ENCODE peak calls at places on chromosome 16, in five cellular contexts. Z is kidney, I is HCT116, D is upper lobe of right lung, F is thoracic aorta. Y is an unnamed sample.

GRCh38 chr16:14497245-14498082 is 132.6 kb downstream of the PARN start:
- DNase-seq in Z (no peak), D (no peak), F (no peak), I (no peak), Y (peak)

GRCh38 chr16:21590791-21591190 is 8.6 kb upstream of the METTL9 start:
- DNase-seq in D (no peak), Z (no peak), I (no peak), F (no peak), Y (no peak)

GRCh38 chr16:14564881-14565687 is 65.0 kb downstream of the PARN start:
- DNase-seq in I (no peak), D (no peak), F (no peak), Z (no peak), Y (no peak)

GRCh38 chr16:88531931-88532433 is 38.2 kb upstream of the ZC3H18 start:
- DNase-seq in I (no peak), D (no peak), Z (no peak), F (no peak), Y (no peak)

GRCh38 chr16:85173981-85174751 is 61.9 kb upstream of the CIBAR2 start:
- DNase-seq in F (no peak), D (no peak), I (peak), Z (peak), Y (no peak)

GRCh38 chr16:9817586-9817985 is 364.6 kb downstream of the GRIN2A start:
- DNase-seq in Z (no peak), D (no peak), F (no peak), I (no peak), Y (no peak)

GRCh38 chr16:48596326-48596725 is 13.7 kb downstream of the N4BP1 start:
- DNase-seq in I (no peak), Z (no peak), D (no peak), F (no peak), Y (peak)

GRCh38 chr16:62041401-62041800 is 5.2 kb upstream of the CDH8 start:
- DNase-seq in D (no peak), F (no peak), I (no peak), Z (no peak), Y (peak)

GRCh38 chr16:49049191-49049590 is 232.4 kb downstream of the CBLN1 start:
- DNase-seq in Z (no peak), D (no peak), I (no peak), F (no peak), Y (no peak)

GRCh38 chr16:49562228-49562627 is 188.6 kb downstream of the C16orf78 start:
- DNase-seq in D (no peak), I (no peak), F (no peak), Z (no peak), Y (no peak)

GRCh38 chr16:75042423-75043174 is 43.8 kb downstream of the ZNRF1 start:
- DNase-seq in Z (no peak), D (no peak), I (no peak), F (no peak), Y (no peak)

GRCh38 chr16:82345318-82345717 is 175.3 kb upstream of the MPHOSPH6 start:
- DNase-seq in F (no peak), D (no peak), Z (no peak), I (no peak), Y (no peak)

GRCh38 chr16:11393861-11394592 is 48.8 kb downstream of the RMI2 start:
- DNase-seq in D (peak), Z (peak), F (no peak), I (no peak), Y (no peak)

GRCh38 chr16:69772560-69773254 is 10.6 kb downstream of the WWP2 start:
- DNase-seq in D (no peak), Z (no peak), I (no peak), F (no peak), Y (peak)

GRCh38 chr16:81315271-81316175 is 761 bp downstream of the GAN start:
- DNase-seq in I (no peak), Z (peak), F (peak), D (peak), Y (peak)

GRCh38 chr16:31477220-31478216 is 5.4 kb upstream of the SLC5A2 start:
- DNase-seq in D (peak), I (no peak), Z (peak), F (no peak), Y (no peak)

GRCh38 chr16:22171953-22172352 is 9.6 kb downstream of the SDR42E2 start:
- DNase-seq in Z (no peak), F (no peak), D (no peak), I (no peak), Y (no peak)

GRCh38 chr16:67431077-67431804 is at the start of gene HSD11B2:
- DNase-seq in D (peak), I (peak), F (no peak), Z (peak), Y (no peak)

GRCh38 chr16:49500211-49500610 is 126.6 kb downstream of the C16orf78 start:
- DNase-seq in Z (no peak), F (no peak), D (no peak), I (no peak), Y (no peak)

GRCh38 chr16:5065813-5066212 is at the start of gene C16orf89:
- DNase-seq in Z (no peak), I (no peak), F (no peak), D (peak), Y (no peak)

GRCh38 chr16:14196539-14196938 is 125.4 kb downstream of the MRTFB start:
- DNase-seq in I (no peak), F (no peak), Z (no peak), D (no peak), Y (peak)

GRCh38 chr16:85652431-85653221 is 36.1 kb downstream of the GINS2 start:
- DNase-seq in F (no peak), I (no peak), D (peak), Z (peak), Y (no peak)

GRCh38 chr16:84497836-84498610 is 6.4 kb downstream of the MEAK7 start:
- DNase-seq in Z (no peak), I (no peak), D (peak), F (no peak), Y (no peak)

GRCh38 chr16:75280331-75280804 is 28.9 kb upstream of the BCAR1 start:
- DNase-seq in I (no peak), Z (no peak), D (no peak), F (no peak), Y (no peak)

GRCh38 chr16:71426069-71426879 is 15.6 kb downstream of the TLE7 start:
- DNase-seq in F (no peak), I (peak), D (peak), Z (no peak), Y (peak)

GRCh38 chr16:30903596-30903995 is 7.2 kb downstream of the CTF1 start:
- DNase-seq in F (no peak), I (no peak), Z (no peak), D (no peak), Y (no peak)

GRCh38 chr16:82044585-82044911 is 9.5 kb downstream of the HSD17B2 start:
- DNase-seq in F (no peak), Z (no peak), D (no peak), I (no peak), Y (no peak)

GRCh38 chr16:75801307-75801706 is 75.0 kb upstream of the CPHXL start:
- DNase-seq in I (no peak), Z (no peak), F (no peak), D (no peak), Y (no peak)

GRCh38 chr16:85430523-85431381 is 182.4 kb upstream of the GSE1 start:
- DNase-seq in I (no peak), F (no peak), D (peak), Z (peak), Y (no peak)

GRCh38 chr16:12262454-12263180 is 286.1 kb downstream of the SNX29 start:
- DNase-seq in F (no peak), D (no peak), Z (no peak), I (no peak), Y (no peak)

GRCh38 chr16:51146256-51146924 is 4.7 kb downstream of the SALL1 start:
- DNase-seq in F (no peak), I (no peak), Z (no peak), D (no peak), Y (no peak)

GRCh38 chr16:12097523-12098428 is 121.2 kb downstream of the SNX29 start:
- DNase-seq in F (no peak), D (peak), Z (peak), I (no peak), Y (no peak)

GRCh38 chr16:86758932-86759331 is 180.6 kb downstream of the FOXL1 start:
- DNase-seq in D (no peak), Z (no peak), I (no peak), F (no peak), Y (no peak)

GRCh38 chr16:86753399-86753798 is 175.1 kb downstream of the FOXL1 start:
- DNase-seq in I (no peak), Z (no peak), D (no peak), F (no peak), Y (no peak)

GRCh38 chr16:86755571-86756006 is 177.2 kb downstream of the FOXL1 start:
- DNase-seq in F (no peak), Z (no peak), I (no peak), D (no peak), Y (no peak)

GRCh38 chr16:86757704-86758040 is 179.3 kb downstream of the FOXL1 start:
- DNase-seq in F (no peak), Z (no peak), I (no peak), D (no peak), Y (no peak)

DNA sequence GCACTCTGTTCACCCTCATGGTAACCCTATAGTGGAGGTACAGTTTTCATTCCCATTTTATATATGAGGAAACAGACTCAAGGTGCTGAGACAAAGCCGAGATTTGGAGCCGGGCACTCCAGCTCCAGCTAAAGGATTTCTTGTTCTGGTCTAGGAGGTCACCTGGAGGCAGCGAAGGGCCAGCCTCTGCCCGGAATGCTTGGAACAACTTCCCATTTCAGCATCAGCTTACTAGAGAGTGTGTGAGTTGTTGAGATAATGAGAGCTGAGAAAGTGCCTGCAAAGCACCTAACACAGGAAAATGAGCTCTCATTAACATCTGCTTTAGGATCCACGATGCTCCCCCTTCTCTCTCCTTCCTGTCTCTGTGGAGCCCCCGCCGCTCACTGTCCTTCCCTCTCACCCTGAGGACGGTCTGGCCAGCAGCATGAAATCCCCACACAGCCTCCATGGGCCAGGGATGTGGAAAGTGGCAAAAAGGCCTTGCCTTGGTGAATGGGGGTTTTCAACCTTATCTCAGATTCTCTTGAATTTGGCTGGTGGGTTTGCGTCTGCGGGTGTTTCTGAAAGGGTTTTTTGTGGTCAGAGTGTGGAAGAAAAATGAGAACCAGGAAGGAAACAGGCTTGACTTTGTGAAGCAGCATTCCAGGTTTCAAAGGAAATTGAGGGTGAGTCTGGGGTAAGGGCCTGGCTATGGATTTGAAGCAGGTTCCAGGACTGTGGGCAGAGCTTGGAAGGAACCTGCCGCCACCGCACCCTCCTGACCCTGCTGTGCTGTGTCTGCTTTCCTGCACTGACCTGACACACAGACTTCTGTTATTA is 178.7 kb downstream of the FOXL1 start:
- DNase-seq in F (no peak), D (no peak), I (no peak), Z (no peak), Y (no peak)
- TF ChIP-seq CTCF in F (no peak), D (no peak), I (no peak), Z (no peak), Y (no peak)

GRCh38 chr16:2246301-2246885 is 5.0 kb downstream of the ECI1 start:
- DNase-seq in Z (peak), I (no peak), F (no peak), D (no peak), Y (no peak)

GRCh38 chr16:2252806-2253148 is 1.4 kb upstream of the ECI1 start:
- DNase-seq in I (no peak), D (no peak), Z (no peak), F (no peak), Y (no peak)

GRCh38 chr16:2251281-2252111 is at the start of gene ECI1:
- DNase-seq in I (peak), F (peak), D (peak), Z (peak), Y (peak)

GRCh38 chr16:2253293-2253692 is 1.9 kb upstream of the ECI1 start:
- DNase-seq in I (no peak), Z (no peak), D (no peak), F (no peak), Y (no peak)

GRCh38 chr16:2250652-2251280 is 621 bp downstream of the ECI1 start:
- DNase-seq in D (no peak), I (no peak), Z (no peak), F (no peak), Y (no peak)
- H3K4me3 ChIP-seq in D (peak), I (peak), Z (peak), F (peak), Y (peak)

DNA sequence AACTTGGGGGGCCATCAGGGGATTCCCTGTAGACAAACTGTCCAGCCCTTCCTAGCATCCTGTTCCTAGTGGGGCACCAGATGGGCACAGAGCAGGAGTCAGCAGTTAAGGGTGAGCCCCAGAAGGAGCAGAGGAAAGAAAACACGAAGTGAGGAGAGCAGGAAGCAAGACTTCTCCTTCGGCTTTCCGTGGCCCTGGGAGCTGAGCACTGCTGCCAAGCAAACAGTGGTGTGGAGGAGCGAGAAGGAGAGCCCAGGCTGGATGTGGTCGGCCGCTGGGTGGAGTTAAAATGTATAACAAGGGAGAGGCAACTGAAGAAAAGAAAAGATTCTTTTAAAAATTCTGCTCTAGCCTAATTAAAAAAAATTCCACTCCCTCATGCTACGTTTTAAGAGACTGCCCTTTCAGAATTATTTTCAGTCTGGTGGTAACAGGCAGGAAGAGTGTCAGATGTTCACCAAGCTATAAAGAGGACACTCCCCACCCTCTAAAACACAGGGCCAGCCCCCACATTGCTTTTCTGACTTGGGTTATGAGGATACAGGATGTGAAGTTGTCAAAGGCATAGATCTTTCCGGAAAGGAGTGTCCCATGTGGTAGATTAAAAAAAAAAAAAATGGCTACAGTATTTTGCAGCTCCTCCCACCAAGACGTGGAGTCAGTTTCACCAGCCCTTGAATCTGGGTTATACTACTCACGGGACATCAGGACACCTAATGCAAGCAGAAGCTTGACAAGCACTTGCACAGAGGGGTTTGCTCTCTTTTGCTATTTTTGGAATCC is 74.9 kb upstream of the ZFHX3 start:
- DNase-seq in I (no peak), Z (no peak), D (no peak), F (no peak), Y (peak)
- TF ChIP-seq CTCF in I (no peak), Z (no peak), D (no peak), F (no peak), Y (no peak)

GRCh38 chr16:15855704-15856003 is 1.2 kb downstream of the MYH11 start:
- DNase-seq in D (no peak), I (no peak), F (no peak), Z (no peak), Y (peak)

GRCh38 chr16:15854061-15854460 is 2.8 kb downstream of the MYH11 start:
- DNase-seq in D (no peak), I (no peak), F (no peak), Z (no peak), Y (no peak)

GRCh38 chr16:15856217-15856616 is 611 bp downstream of the MYH11 start:
- DNase-seq in D (no peak), Z (no peak), F (no peak), I (no peak), Y (no peak)

GRCh38 chr16:15856901-15857778 is at the start of gene MYH11:
- DNase-seq in Z (no peak), D (no peak), I (no peak), F (no peak), Y (no peak)

DNA sequence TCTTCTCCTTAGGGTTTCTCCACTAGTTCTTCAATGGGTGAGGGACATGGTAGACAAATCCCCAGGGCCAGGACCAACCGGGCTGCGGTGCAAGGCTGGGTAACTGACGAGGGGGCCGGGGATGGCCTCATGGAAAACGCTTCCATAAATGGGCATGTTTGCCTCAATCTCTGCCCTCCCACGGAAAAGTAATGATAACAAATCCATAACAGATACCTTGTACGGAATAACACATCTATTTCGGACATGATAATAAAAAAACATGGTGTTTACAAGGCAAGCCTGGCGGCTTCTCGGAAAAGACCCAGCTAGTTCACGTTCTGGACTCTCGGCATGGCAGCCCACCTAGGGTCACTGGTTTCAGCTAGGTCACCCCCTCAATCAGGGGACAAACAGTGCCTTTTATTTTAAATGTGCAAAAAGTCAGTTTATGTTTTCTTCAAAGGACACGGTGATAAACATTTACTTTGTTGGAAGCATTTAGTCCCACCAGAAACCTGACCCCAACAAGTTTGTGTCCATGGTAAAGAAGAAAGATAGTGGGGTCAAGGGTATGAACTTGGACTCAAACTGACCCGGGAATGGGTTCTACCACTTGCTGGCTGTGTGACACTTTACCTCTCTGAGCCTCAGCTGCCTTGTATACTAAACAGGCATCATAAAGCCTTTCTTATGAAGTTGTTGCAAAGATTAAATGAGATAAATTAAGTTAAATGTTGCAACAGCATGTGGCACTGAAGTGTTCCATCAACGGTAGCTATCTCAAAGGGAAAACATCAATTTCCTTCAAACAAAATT is 1.7 kb downstream of the MYH11 start:
- DNase-seq in F (no peak), I (no peak), D (no peak), Z (no peak), Y (no peak)
- H3K4me3 ChIP-seq in F (peak), I (no peak), D (peak), Z (no peak), Y (no peak)

GRCh38 chr16:79045191-79045590 is 555.3 kb downstream of the MAF start:
- DNase-seq in D (no peak), I (no peak), F (no peak), Z (no peak), Y (no peak)

GRCh38 chr16:79051313-79051712 is 549.2 kb downstream of the MAF start:
- DNase-seq in F (no peak), D (no peak), I (no peak), Z (no peak), Y (no peak)

GRCh38 chr16:79049040-79049439 is 551.5 kb downstream of the MAF start:
- DNase-seq in I (no peak), Z (no peak), D (no peak), F (no peak), Y (no peak)

GRCh38 chr16:79050063-79050462 is 550.5 kb downstream of the MAF start:
- DNase-seq in I (no peak), D (no peak), F (no peak), Z (no peak), Y (no peak)

GRCh38 chr16:79047337-79047736 is 553.2 kb downstream of the MAF start:
- DNase-seq in D (no peak), F (no peak), I (no peak), Z (no peak), Y (peak)
- TF ChIP-seq CTCF in D (peak), F (no peak), I (peak), Z (peak), Y (peak)

GRCh38 chr16:19563377-19563776 is 7.9 kb downstream of the VPS35L start:
- DNase-seq in F (no peak), I (no peak), D (no peak), Z (no peak), Y (no peak)

GRCh38 chr16:19567560-19567959 is 12.1 kb downstream of the VPS35L start:
- DNase-seq in I (no peak), D (no peak), Z (no peak), F (no peak), Y (no peak)

GRCh38 chr16:19566362-19566761 is 10.9 kb downstream of the VPS35L start:
- DNase-seq in D (no peak), I (no peak), F (no peak), Z (no peak), Y (no peak)
- H3K4me3 ChIP-seq in D (no peak), I (no peak), F (no peak), Z (no peak), Y (no peak)

DNA sequence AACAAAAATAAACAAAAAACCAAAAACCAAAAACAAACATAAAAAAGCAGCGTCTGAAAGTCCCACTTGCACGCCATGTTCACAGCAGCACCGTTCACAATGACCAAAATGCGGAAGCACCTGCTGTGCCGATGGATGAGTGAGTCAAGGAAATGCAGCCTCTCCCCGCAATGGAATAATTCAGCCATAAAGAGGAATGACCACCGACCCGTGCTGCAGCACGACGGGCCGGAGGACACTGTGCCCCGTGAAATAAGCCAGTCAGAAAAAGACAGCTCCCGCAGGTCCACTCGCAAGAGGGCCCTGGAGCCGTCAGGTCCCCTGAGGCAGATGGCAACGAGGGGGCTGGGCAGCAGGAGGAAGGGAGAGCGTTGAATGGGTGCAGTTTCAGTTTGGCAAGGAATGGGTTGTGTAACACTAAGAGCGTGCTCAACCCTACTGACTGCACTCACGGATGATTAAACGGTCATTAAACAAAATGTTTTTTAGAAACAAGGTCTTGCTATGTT is 5.1 kb downstream of the CLCN7 start:
- DNase-seq in D (peak), Z (no peak), F (no peak), I (no peak), Y (no peak)
- TF ChIP-seq CTCF in D (no peak), Z (no peak), F (no peak), I (no peak), Y (no peak)

GRCh38 chr16:27203429-27204231 is at the start of gene KDM8:
- DNase-seq in Z (peak), I (peak), D (peak), F (peak), Y (peak)
- H3K4me3 ChIP-seq in Z (peak), I (peak), D (peak), F (peak), Y (peak)

Y was measured in GM12865.